ENCODE peak calls at places on chromosomes 12 and 14, in five cellular contexts. C, J, A, F and K are unnamed samples. For H3K4me1, the result is how much of the 10 kb centered on the place peaks cover.

GRCh38 chr12:15146585-15146984 is 74.6 kb downstream of the RERG start:
- DNase-seq in C (no peak), J (no peak), A (no peak), F (no peak), K (no peak)

GRCh38 chr12:15199886-15200285 is 21.3 kb downstream of the RERG start:
- DNase-seq in C (no peak), J (no peak), A (no peak), F (no peak), K (no peak)

GRCh38 chr12:132291402-132292175 is 37.8 kb downstream of the GALNT9 start:
- DNase-seq in C (no peak), J (no peak), A (no peak), F (no peak), K (no peak)

GRCh38 chr12:67732857-67733256 is 84.3 kb downstream of the DYRK2 start:
- DNase-seq in C (no peak), J (no peak), A (no peak), F (no peak), K (no peak)

GRCh38 chr12:10613334-10614055 is at the start of gene MAGOHB:
- DNase-seq in C (peak), J (peak), A (peak), F (peak), K (peak)

GRCh38 chr12:50387487-50387886 is 8.9 kb downstream of the FAM186A start:
- DNase-seq in C (no peak), J (peak), A (no peak), F (no peak), K (peak)

GRCh38 chr12:112122823-112123690 is 2.3 kb upstream of the TRAFD1 start:
- DNase-seq in C (no peak), J (peak), A (no peak), F (no peak), K (no peak)

GRCh38 chr12:87382959-87383591 is 646.1 kb downstream of the C12orf50 start:
- DNase-seq in C (no peak), J (peak), A (no peak), F (no peak), K (no peak)

GRCh38 chr12:57859121-57859520 is 12.6 kb upstream of the CTDSP2 start:
- DNase-seq in C (no peak), J (no peak), A (no peak), F (no peak), K (no peak)

GRCh38 chr14:51430079-51430478 is 190.0 kb downstream of the TMX1 start:
- DNase-seq in C (no peak), J (no peak), A (peak), F (no peak), K (no peak)

GRCh38 chr12:47193066-47193465 is 113.3 kb upstream of the AMIGO2 start:
- DNase-seq in C (no peak), J (no peak), A (no peak), F (no peak), K (no peak)

GRCh38 chr12:110948041-110948440 is 27.7 kb upstream of the MYL2 start:
- DNase-seq in C (no peak), J (no peak), A (no peak), F (no peak), K (no peak)

GRCh38 chr12:4900327-4900726 is 9.4 kb upstream of the KCNA1 start:
- DNase-seq in C (no peak), J (no peak), A (peak), F (no peak), K (no peak)

GRCh38 chr12:129119537-129119936 is 266.3 kb downstream of the GLT1D1 start:
- DNase-seq in C (no peak), J (no peak), A (no peak), F (no peak), K (no peak)

GRCh38 chr14:82951171-82951570 is 1417.5 kb upstream of the SEL1L start:
- DNase-seq in C (no peak), J (no peak), A (no peak), F (no peak), K (no peak)

GRCh38 chr12:50390284-50390683 is 6.1 kb downstream of the FAM186A start:
- DNase-seq in C (no peak), J (peak), A (peak), F (no peak), K (peak)

GRCh38 chr14:35534130-35534883 is at the start of gene INSM2:
- DNase-seq in C (no peak), J (no peak), A (no peak), F (no peak), K (no peak)

GRCh38 chr14:34592623-34593022 is 37.3 kb downstream of the SNX6 start:
- DNase-seq in C (no peak), J (no peak), A (no peak), F (no peak), K (no peak)

GRCh38 chr14:104194716-104195115 is 56.3 kb downstream of the KIF26A start:
- DNase-seq in C (no peak), J (no peak), A (no peak), F (no peak), K (no peak)

GRCh38 chr12:122691566-122691965 is 11.6 kb downstream of the HCAR2 start:
- DNase-seq in C (no peak), J (peak), A (no peak), F (no peak), K (no peak)

GRCh38 chr14:35853225-35853624 is 27.1 kb downstream of the BRMS1L start:
- DNase-seq in C (no peak), J (no peak), A (no peak), F (no peak), K (no peak)

GRCh38 chr12:124747426-124748161 is 116.1 kb downstream of the SCARB1 start:
- DNase-seq in C (no peak), J (peak), A (peak), F (no peak), K (no peak)
- H3K4me1 ChIP-seq in C (half or more), J (under half), A (under half), F (under half), K (under half)

GRCh38 chr14:55697358-55697985 is 117.5 kb downstream of the KTN1 start:
- DNase-seq in C (no peak), J (peak), A (no peak), F (no peak), K (no peak)

GRCh38 chr14:55698051-55698450 is 118.0 kb downstream of the KTN1 start:
- DNase-seq in C (no peak), J (peak), A (no peak), F (no peak), K (no peak)

GRCh38 chr14:55702501-55702900 is 122.5 kb downstream of the KTN1 start:
- DNase-seq in C (no peak), J (no peak), A (no peak), F (no peak), K (no peak)

GRCh38 chr14:55701638-55702037 is 121.6 kb downstream of the KTN1 start:
- DNase-seq in C (no peak), J (no peak), A (peak), F (no peak), K (no peak)

GRCh38 chr14:55699131-55700057 is 119.4 kb downstream of the KTN1 start:
- DNase-seq in C (no peak), J (no peak), A (peak), F (no peak), K (no peak)
- H3K27ac ChIP-seq in C (no peak), J (no peak), A (no peak), F (no peak), K (no peak)

DNA sequence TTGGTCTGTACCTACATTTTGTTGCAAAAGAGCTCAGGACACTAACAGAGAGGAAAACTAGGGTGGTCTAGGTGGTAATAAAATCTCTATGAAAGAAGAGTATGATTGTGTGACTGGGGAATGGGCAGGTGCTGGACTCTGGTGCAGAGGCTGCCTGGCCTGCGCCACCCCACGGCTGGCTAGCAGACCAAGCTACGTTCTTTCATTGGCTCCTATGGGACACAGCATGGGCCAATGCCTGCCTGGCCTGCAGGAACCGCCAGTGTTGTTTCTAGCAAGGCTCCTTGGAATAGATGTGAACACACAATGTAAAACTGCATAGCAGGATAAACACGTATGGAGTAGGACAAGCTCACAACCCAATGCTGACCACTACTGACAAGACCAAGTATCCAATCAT is 51.7 kb upstream of the CORO1C start:
- DNase-seq in C (no peak), J (no peak), A (no peak), F (no peak), K (no peak)
- H3K4me1 ChIP-seq in C (under half), J (under half), A (under half), F (under half), K (under half)

GRCh38 chr14:49988080-49988990 is 95.5 kb downstream of the ARF6 start:
- DNase-seq in C (no peak), J (no peak), A (no peak), F (no peak), K (no peak)
- H3K27ac ChIP-seq in C (peak), J (no peak), A (no peak), F (peak), K (peak)